ENCODE peak calls at places on chromosomes 4 and X, in eight cellular contexts. X is HFF-Myc, E is HCT116, T is GM23338, M is cardiac muscle cell, G is MM.1S, D is NB4, O is lower leg skin. B is an unnamed sample.

GRCh38 chrX:30196322-30196721 is 19.0 kb upstream of the MAGEB2 start:
- DNase-seq in X (no peak), E (peak; percentile 7), T (peak; percentile 49), M (peak; percentile 6), G (peak; percentile 17), D (peak; percentile 5), O (no peak), B (no peak)

GRCh38 chr4:5799406-5799805 is 88.4 kb downstream of the EVC start:
- DNase-seq in X (no peak), E (no peak), T (no peak), M (no peak), G (no peak), D (no peak), O (peak; percentile 77), B (no peak)

GRCh38 chr4:163111588-163111987 is 55.1 kb downstream of the NAF1 start:
- DNase-seq in X (no peak), E (no peak), T (peak; percentile 66), M (peak; percentile 46), G (no peak), D (no peak), O (no peak), B (no peak)

GRCh38 chr4:164383187-164384181 is 370.4 kb upstream of the SMIM31 start:
- DNase-seq in X (no peak), E (no peak), T (peak; percentile 78), M (no peak), G (no peak), D (no peak), O (no peak), B (no peak)

GRCh38 chr4:166014411-166014810 is 141.4 kb downstream of the TLL1 start:
- DNase-seq in X (no peak), E (no peak), T (no peak), M (no peak), G (no peak), D (no peak), O (no peak), B (no peak)

GRCh38 chrX:345020-345925 is 26.7 kb upstream of the GTPBP6 start:
- DNase-seq in X (no peak), E (no peak), T (no peak), M (no peak), G (no peak), D (no peak), O (peak; percentile 70), B (no peak)

GRCh38 chr4:4647041-4647440 is 105.2 kb upstream of the STX18 start:
- DNase-seq in X (no peak), E (no peak), T (no peak), M (no peak), G (no peak), D (no peak), O (no peak), B (no peak)

GRCh38 chr4:158211288-158211687 is 1.0 kb downstream of the TMEM144 start:
- DNase-seq in X (no peak), E (no peak), T (no peak), M (no peak), G (no peak), D (no peak), O (no peak), B (no peak)

GRCh38 chr4:124745988-124746801 is 33.7 kb upstream of the ANKRD50 start:
- DNase-seq in X (no peak), E (no peak), T (no peak), M (peak; percentile 70), G (no peak), D (no peak), O (no peak), B (no peak)

GRCh38 chr4:173264960-173265281 is 69.2 kb downstream of the HMGB2 start:
- DNase-seq in X (no peak), E (no peak), T (no peak), M (no peak), G (no peak), D (no peak), O (no peak), B (no peak)

GRCh38 chr4:182533948-182534347 is 290.7 kb downstream of the TENM3 start:
- DNase-seq in X (no peak), E (no peak), T (no peak), M (peak; percentile 6), G (no peak), D (no peak), O (no peak), B (no peak)

GRCh38 chrX:154749856-154750255 is 1.0 kb downstream of the GAB3 start:
- DNase-seq in X (no peak), E (no peak), T (no peak), M (peak; percentile 46), G (no peak), D (peak; percentile 51), O (no peak), B (no peak)

GRCh38 chr4:7393491-7394183 is 41.1 kb downstream of the PSAPL1 start:
- DNase-seq in X (no peak), E (no peak), T (no peak), M (no peak), G (no peak), D (no peak), O (peak; percentile 75), B (no peak)

GRCh38 chrX:48956728-48957414 is 536 bp downstream of the OTUD5 start:
- DNase-seq in X (no peak), E (no peak), T (no peak), M (peak; percentile 6), G (peak; percentile 27), D (peak; percentile 39), O (no peak), B (no peak)

GRCh38 chr4:3657917-3658913 is 108.0 kb upstream of the ADRA2C start:
- DNase-seq in X (peak; percentile 9), E (no peak), T (no peak), M (peak; percentile 62), G (no peak), D (no peak), O (peak; percentile 89), B (peak; percentile 80)

GRCh38 chr4:147586637-147587036 is 30.6 kb upstream of the TMEM184C start:
- DNase-seq in X (no peak), E (no peak), T (no peak), M (no peak), G (no peak), D (no peak), O (no peak), B (no peak)

GRCh38 chr4:82823062-82823461 is 24.5 kb upstream of the SCD5 start:
- DNase-seq in X (no peak), E (no peak), T (no peak), M (no peak), G (no peak), D (no peak), O (no peak), B (no peak)

GRCh38 chrX:150282953-150283352 is 80.2 kb upstream of the MAMLD1 start:
- DNase-seq in X (no peak), E (no peak), T (no peak), M (no peak), G (no peak), D (no peak), O (no peak), B (no peak)

GRCh38 chr4:81343536-81343935 is 128.2 kb downstream of the RASGEF1B start:
- DNase-seq in X (no peak), E (no peak), T (no peak), M (no peak), G (no peak), D (no peak), O (no peak), B (no peak)

GRCh38 chr4:175906397-175906796 is 94.3 kb upstream of the GPM6A start:
- DNase-seq in X (no peak), E (no peak), T (no peak), M (no peak), G (no peak), D (no peak), O (no peak), B (no peak)

DNA sequence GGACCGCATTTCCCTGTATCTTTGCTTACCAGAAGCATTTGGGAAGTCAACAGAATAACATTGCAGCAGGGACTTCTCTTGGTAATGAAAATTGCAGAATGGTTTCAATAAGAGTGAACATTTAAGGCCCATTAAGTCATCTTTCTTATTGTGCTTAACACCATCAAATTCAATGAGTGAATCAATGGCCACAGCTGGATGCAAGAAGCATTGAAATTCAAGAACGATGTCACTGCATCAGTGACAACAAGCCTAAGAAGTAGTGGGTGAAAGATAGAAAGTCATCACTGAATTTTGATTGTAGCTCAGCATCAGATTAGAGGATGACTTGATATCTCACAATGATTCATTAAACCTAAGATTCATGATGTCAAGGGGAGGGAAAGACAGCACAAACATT is 93.9 kb upstream of the GPM6A start:
- DNase-seq in X (no peak), E (no peak), T (peak; percentile 9), M (no peak), G (no peak), D (no peak), O (no peak), B (no peak)
- H3K4me3 ChIP-seq in X (no peak overlapping the region), E (no peak overlapping the region), T (no peak overlapping the region), M (no peak overlapping the region), G (no peak overlapping the region), D (no peak overlapping the region), O (no peak overlapping the region), B (no peak overlapping the region)

GRCh38 chrX:13651150-13651549 is 1.8 kb upstream of the TCEANC start:
- DNase-seq in X (no peak), E (no peak), T (no peak), M (no peak), G (no peak), D (no peak), O (no peak), B (no peak)

GRCh38 chrX:13649823-13650222 is 3.1 kb upstream of the TCEANC start:
- DNase-seq in X (peak; percentile 25), E (no peak), T (no peak), M (no peak), G (no peak), D (no peak), O (no peak), B (no peak)

GRCh38 chrX:13653022-13653693 is at the start of gene TCEANC:
- DNase-seq in X (peak; percentile 89), E (peak; percentile 90), T (peak; percentile 90), M (peak; percentile 97), G (peak; percentile 96), D (peak; percentile 97), O (peak; percentile 100), B (peak; percentile 58)

GRCh38 chrX:13650318-13650717 is 2.6 kb upstream of the TCEANC start:
- DNase-seq in X (no peak), E (no peak), T (no peak), M (no peak), G (no peak), D (no peak), O (no peak), B (no peak)

GRCh38 chrX:13652256-13653021 is 502 bp upstream of the TCEANC start:
- DNase-seq in X (peak; percentile 80), E (peak; percentile 13), T (no peak), M (peak; percentile 86), G (no peak), D (peak; percentile 20), O (no peak), B (no peak)
- H3K4me3 ChIP-seq in X (peak overlapping the region; percentile 53), E (peak overlapping the region; percentile 53), T (peak overlapping the region; percentile 71), M (peak overlapping the region; percentile 26), G (peak overlapping the region; percentile 77), D (peak overlapping the region; percentile 82), O (no peak overlapping the region), B (peak overlapping the region; percentile 85)

GRCh38 chrX:20585782-20586181 is 319.1 kb upstream of the RPS6KA3 start:
- DNase-seq in X (no peak), E (no peak), T (no peak), M (peak; percentile 0), G (no peak), D (no peak), O (no peak), B (no peak)
- H3K4me3 ChIP-seq in X (no peak overlapping the region), E (no peak overlapping the region), T (no peak overlapping the region), M (no peak overlapping the region), G (no peak overlapping the region), D (no peak overlapping the region), O (no peak overlapping the region), B (no peak overlapping the region)

GRCh38 chr4:43113196-43113595 is 220.7 kb downstream of the GRXCR1 start:
- DNase-seq in X (no peak), E (no peak), T (peak; percentile 11), M (no peak), G (no peak), D (no peak), O (no peak), B (no peak)

GRCh38 chr4:43112139-43112538 is 219.6 kb downstream of the GRXCR1 start:
- DNase-seq in X (no peak), E (no peak), T (no peak), M (no peak), G (no peak), D (no peak), O (no peak), B (no peak)
- H3K4me3 ChIP-seq in X (no peak overlapping the region), E (no peak overlapping the region), T (no peak overlapping the region), M (no peak overlapping the region), G (no peak overlapping the region), D (no peak overlapping the region), O (no peak overlapping the region), B (no peak overlapping the region)